ENCODE peak calls at places on chromosomes 4 and X, in nine cellular contexts. One of them, this sample, is unnamed.

GRCh38 chrX:20032201-20032600 is 41.3 kb upstream of the BCLAF3 start:
- DNase-seq in posterior cingulate gyrus: no peak
- DNase-seq in GM04503: no peak
- DNase-seq in thyroid gland: no peak
- DNase-seq in glutamatergic neuron: no peak
- DNase-seq in epithelial cell of esophagus: no peak
- DNase-seq in germinal center: no peak
- DNase-seq in left colon: no peak
- DNase-seq in MG63: no peak
- DNase-seq in this sample: no peak

GRCh38 chr4:158624889-158625478 is 46.7 kb downstream of the C4orf46 start:
- DNase-seq in posterior cingulate gyrus: no peak
- DNase-seq in GM04503: no peak
- DNase-seq in thyroid gland: no peak
- DNase-seq in glutamatergic neuron: no peak
- DNase-seq in epithelial cell of esophagus: peak; percentile 76
- DNase-seq in germinal center: peak; percentile 5
- DNase-seq in left colon: no peak
- DNase-seq in MG63: peak; percentile 24
- DNase-seq in this sample: no peak

GRCh38 chr4:147547314-147548056 is 66.6 kb downstream of the EDNRA start:
- DNase-seq in posterior cingulate gyrus: no peak
- DNase-seq in GM04503: peak; percentile 31
- DNase-seq in thyroid gland: no peak
- DNase-seq in glutamatergic neuron: no peak
- DNase-seq in epithelial cell of esophagus: peak; percentile 56
- DNase-seq in germinal center: no peak
- DNase-seq in left colon: no peak
- DNase-seq in MG63: no peak
- DNase-seq in this sample: no peak

GRCh38 chr4:89682808-89683207 is 154.2 kb downstream of the SNCA start:
- DNase-seq in posterior cingulate gyrus: no peak
- DNase-seq in GM04503: no peak
- DNase-seq in thyroid gland: no peak
- DNase-seq in glutamatergic neuron: no peak
- DNase-seq in epithelial cell of esophagus: peak; percentile 15
- DNase-seq in germinal center: no peak
- DNase-seq in left colon: no peak
- DNase-seq in MG63: no peak
- DNase-seq in this sample: no peak

GRCh38 chrX:103686199-103687072 is at the start of gene MORF4L2:
- DNase-seq in posterior cingulate gyrus: peak; percentile 77
- DNase-seq in GM04503: peak; percentile 97
- DNase-seq in thyroid gland: peak; percentile 92
- DNase-seq in glutamatergic neuron: peak; percentile 77
- DNase-seq in epithelial cell of esophagus: peak; percentile 96
- DNase-seq in germinal center: peak; percentile 84
- DNase-seq in left colon: peak; percentile 96
- DNase-seq in MG63: peak; percentile 95
- DNase-seq in this sample: peak; percentile 77

GRCh38 chrX:41912922-41913321 is 10.4 kb downstream of the CASK start:
- DNase-seq in posterior cingulate gyrus: no peak
- DNase-seq in GM04503: no peak
- DNase-seq in thyroid gland: no peak
- DNase-seq in glutamatergic neuron: no peak
- DNase-seq in epithelial cell of esophagus: peak; percentile 46
- DNase-seq in germinal center: no peak
- DNase-seq in left colon: no peak
- DNase-seq in MG63: no peak
- DNase-seq in this sample: no peak

GRCh38 chrX:6640727-6641126 is 105.8 kb upstream of the VCX3A start:
- DNase-seq in posterior cingulate gyrus: no peak
- DNase-seq in GM04503: no peak
- DNase-seq in thyroid gland: no peak
- DNase-seq in glutamatergic neuron: no peak
- DNase-seq in epithelial cell of esophagus: no peak
- DNase-seq in germinal center: no peak
- DNase-seq in left colon: no peak
- DNase-seq in MG63: no peak
- DNase-seq in this sample: no peak

GRCh38 chr4:122584517-122584916 is 36.3 kb downstream of the IL21 start:
- DNase-seq in posterior cingulate gyrus: no peak
- DNase-seq in GM04503: peak; percentile 84
- DNase-seq in thyroid gland: no peak
- DNase-seq in glutamatergic neuron: no peak
- DNase-seq in epithelial cell of esophagus: peak; percentile 68
- DNase-seq in germinal center: no peak
- DNase-seq in left colon: no peak
- DNase-seq in MG63: no peak
- DNase-seq in this sample: no peak

GRCh38 chrX:40864972-40865371 is 129.6 kb upstream of the MED14 start:
- DNase-seq in posterior cingulate gyrus: no peak
- DNase-seq in GM04503: peak; percentile 65
- DNase-seq in thyroid gland: no peak
- DNase-seq in glutamatergic neuron: no peak
- DNase-seq in epithelial cell of esophagus: peak; percentile 5
- DNase-seq in germinal center: no peak
- DNase-seq in left colon: no peak
- DNase-seq in MG63: peak; percentile 83
- DNase-seq in this sample: no peak

GRCh38 chr4:114108869-114109268 is 129.4 kb upstream of the ARSJ start:
- DNase-seq in posterior cingulate gyrus: no peak
- DNase-seq in GM04503: no peak
- DNase-seq in thyroid gland: no peak
- DNase-seq in glutamatergic neuron: peak; percentile 53
- DNase-seq in epithelial cell of esophagus: peak; percentile 73
- DNase-seq in germinal center: no peak
- DNase-seq in left colon: no peak
- DNase-seq in MG63: peak; percentile 21
- DNase-seq in this sample: no peak

GRCh38 chrX:154712781-154713391 is 38.0 kb downstream of the GAB3 start:
- DNase-seq in posterior cingulate gyrus: no peak
- DNase-seq in GM04503: no peak
- DNase-seq in thyroid gland: no peak
- DNase-seq in glutamatergic neuron: no peak
- DNase-seq in epithelial cell of esophagus: peak; percentile 75
- DNase-seq in germinal center: no peak
- DNase-seq in left colon: no peak
- DNase-seq in MG63: peak; percentile 81
- DNase-seq in this sample: no peak

GRCh38 chr4:26985836-26986235 is 125.2 kb downstream of the STIM2 start:
- DNase-seq in posterior cingulate gyrus: no peak
- DNase-seq in GM04503: no peak
- DNase-seq in thyroid gland: no peak
- DNase-seq in glutamatergic neuron: no peak
- DNase-seq in epithelial cell of esophagus: no peak
- DNase-seq in germinal center: no peak
- DNase-seq in left colon: no peak
- DNase-seq in MG63: no peak
- DNase-seq in this sample: no peak

GRCh38 chr4:945274-946102 is 13.2 kb downstream of the TMEM175 start:
- DNase-seq in posterior cingulate gyrus: no peak
- DNase-seq in GM04503: no peak
- DNase-seq in thyroid gland: no peak
- DNase-seq in glutamatergic neuron: no peak
- DNase-seq in epithelial cell of esophagus: no peak
- DNase-seq in germinal center: no peak
- DNase-seq in left colon: no peak
- DNase-seq in MG63: no peak
- DNase-seq in this sample: peak; percentile 10

GRCh38 chrX:153794897-153795816 is 689 bp downstream of the SSR4 start:
- DNase-seq in posterior cingulate gyrus: no peak
- DNase-seq in GM04503: no peak
- DNase-seq in thyroid gland: no peak
- DNase-seq in glutamatergic neuron: peak; percentile 31
- DNase-seq in epithelial cell of esophagus: peak; percentile 11
- DNase-seq in germinal center: no peak
- DNase-seq in left colon: no peak
- DNase-seq in MG63: no peak
- DNase-seq in this sample: no peak

GRCh38 chr4:176539091-176539784 is 219.5 kb downstream of the SPCS3 start:
- DNase-seq in posterior cingulate gyrus: no peak
- DNase-seq in GM04503: no peak
- DNase-seq in thyroid gland: no peak
- DNase-seq in glutamatergic neuron: no peak
- DNase-seq in epithelial cell of esophagus: no peak
- DNase-seq in germinal center: no peak
- DNase-seq in left colon: no peak
- DNase-seq in MG63: no peak
- DNase-seq in this sample: no peak

GRCh38 chr4:185623444-185624247 is 88.3 kb upstream of the PDLIM3 start:
- DNase-seq in posterior cingulate gyrus: no peak
- DNase-seq in GM04503: no peak
- DNase-seq in thyroid gland: no peak
- DNase-seq in glutamatergic neuron: no peak
- DNase-seq in epithelial cell of esophagus: no peak
- DNase-seq in germinal center: no peak
- DNase-seq in left colon: no peak
- DNase-seq in MG63: no peak
- DNase-seq in this sample: no peak

GRCh38 chrX:12894074-12894691 is 12.2 kb upstream of the TLR8 start:
- DNase-seq in posterior cingulate gyrus: peak; percentile 28
- DNase-seq in GM04503: no peak
- DNase-seq in thyroid gland: peak; percentile 7
- DNase-seq in glutamatergic neuron: peak; percentile 41
- DNase-seq in epithelial cell of esophagus: peak; percentile 24
- DNase-seq in germinal center: peak; percentile 56
- DNase-seq in left colon: no peak
- DNase-seq in MG63: no peak
- DNase-seq in this sample: no peak

GRCh38 chrX:23435575-23435974 is 100.9 kb downstream of the PTCHD1 start:
- DNase-seq in posterior cingulate gyrus: no peak
- DNase-seq in GM04503: no peak
- DNase-seq in thyroid gland: no peak
- DNase-seq in glutamatergic neuron: no peak
- DNase-seq in epithelial cell of esophagus: no peak
- DNase-seq in germinal center: no peak
- DNase-seq in left colon: no peak
- DNase-seq in MG63: no peak
- DNase-seq in this sample: no peak

GRCh38 chrX:989959-990510 is 222.4 kb downstream of the CRLF2 start:
- DNase-seq in posterior cingulate gyrus: peak; percentile 60
- DNase-seq in GM04503: peak; percentile 93
- DNase-seq in thyroid gland: peak; percentile 45
- DNase-seq in glutamatergic neuron: no peak
- DNase-seq in epithelial cell of esophagus: peak; percentile 32
- DNase-seq in germinal center: no peak
- DNase-seq in left colon: peak; percentile 88
- DNase-seq in MG63: no peak
- DNase-seq in this sample: peak; percentile 26

GRCh38 chr4:1777822-1778641 is 15.1 kb upstream of the FGFR3 start:
- DNase-seq in posterior cingulate gyrus: no peak
- DNase-seq in GM04503: peak; percentile 10
- DNase-seq in thyroid gland: peak; percentile 32
- DNase-seq in glutamatergic neuron: peak; percentile 51
- DNase-seq in epithelial cell of esophagus: peak; percentile 82
- DNase-seq in germinal center: no peak
- DNase-seq in left colon: no peak
- DNase-seq in MG63: no peak
- DNase-seq in this sample: peak; percentile 81

GRCh38 chr4:52091811-52092210 is 40.7 kb downstream of the SPATA18 start:
- DNase-seq in posterior cingulate gyrus: no peak
- DNase-seq in GM04503: no peak
- DNase-seq in thyroid gland: no peak
- DNase-seq in glutamatergic neuron: no peak
- DNase-seq in epithelial cell of esophagus: no peak
- DNase-seq in germinal center: no peak
- DNase-seq in left colon: no peak
- DNase-seq in MG63: peak; percentile 59
- DNase-seq in this sample: no peak

GRCh38 chr4:77040265-77040664 is 35.5 kb downstream of the CCNI start:
- DNase-seq in posterior cingulate gyrus: no peak
- DNase-seq in GM04503: no peak
- DNase-seq in thyroid gland: no peak
- DNase-seq in glutamatergic neuron: no peak
- DNase-seq in epithelial cell of esophagus: peak; percentile 70
- DNase-seq in germinal center: no peak
- DNase-seq in left colon: no peak
- DNase-seq in MG63: no peak
- DNase-seq in this sample: no peak

GRCh38 chrX:13272426-13272825 is 47.4 kb downstream of the ATXN3L start:
- DNase-seq in posterior cingulate gyrus: no peak
- DNase-seq in GM04503: no peak
- DNase-seq in thyroid gland: no peak
- DNase-seq in glutamatergic neuron: no peak
- DNase-seq in epithelial cell of esophagus: no peak
- DNase-seq in germinal center: no peak
- DNase-seq in left colon: no peak
- DNase-seq in MG63: no peak
- DNase-seq in this sample: no peak

GRCh38 chr4:21826071-21826470 is 122.5 kb downstream of the KCNIP4 start:
- DNase-seq in posterior cingulate gyrus: no peak
- DNase-seq in GM04503: no peak
- DNase-seq in thyroid gland: no peak
- DNase-seq in glutamatergic neuron: no peak
- DNase-seq in epithelial cell of esophagus: no peak
- DNase-seq in germinal center: no peak
- DNase-seq in left colon: no peak
- DNase-seq in MG63: no peak
- DNase-seq in this sample: no peak

GRCh38 chr4:129929052-129929451 is 833.1 kb downstream of the C4orf33 start:
- DNase-seq in posterior cingulate gyrus: no peak
- DNase-seq in GM04503: no peak
- DNase-seq in thyroid gland: no peak
- DNase-seq in glutamatergic neuron: no peak
- DNase-seq in epithelial cell of esophagus: peak; percentile 1
- DNase-seq in germinal center: no peak
- DNase-seq in left colon: no peak
- DNase-seq in MG63: no peak
- DNase-seq in this sample: no peak

GRCh38 chr4:7398104-7398423 is 36.7 kb downstream of the PSAPL1 start:
- DNase-seq in posterior cingulate gyrus: no peak
- DNase-seq in GM04503: no peak
- DNase-seq in thyroid gland: peak; percentile 100
- DNase-seq in glutamatergic neuron: no peak
- DNase-seq in epithelial cell of esophagus: peak; percentile 1
- DNase-seq in germinal center: no peak
- DNase-seq in left colon: peak; percentile 29
- DNase-seq in MG63: no peak
- DNase-seq in this sample: no peak

This sample was measured in progenitor cell of endocrine pancreas.